ENCODE peak calls at places on chromosomes 16 and 17, in nine cellular contexts. B is retinal pigment epithelial cell; O is pancreas; W is heart left ventricle; I is activated CD8-positive, alpha-beta T cell treated with anti-CD3 and anti-CD28 coated beads for 36 hours; V is AG04450; Y is choroid plexus epithelial cell; F is CD4-positive, alpha-beta T cell; X is fibroblast of villous mesenchyme. K is an unnamed sample.

GRCh38 chr17:57097832-57098421 is 12.9 kb downstream of the AKAP1 start:
- DNase-seq in B (peak), O (no peak), W (peak), I (no peak), V (no peak), Y (peak), F (no peak), X (peak), K (no peak)

GRCh38 chr17:4101127-4101798 is 41.6 kb downstream of the ZZEF1 start:
- DNase-seq in B (no peak), O (no peak), W (no peak), I (no peak), V (no peak), Y (peak), F (no peak), X (peak), K (peak)

GRCh38 chr16:69396187-69397061 is 10.6 kb upstream of the TERF2 start:
- DNase-seq in B (peak), O (peak), W (peak), I (peak), V (peak), Y (peak), F (peak), X (peak), K (peak)

GRCh38 chr16:13298676-13299075 is 397.3 kb downstream of the SHISA9 start:
- DNase-seq in B (no peak), O (no peak), W (no peak), I (no peak), V (no peak), Y (peak), F (no peak), X (no peak), K (no peak)

GRCh38 chr17:5237541-5238016 is 2.9 kb upstream of the SCIMP start:
- DNase-seq in B (no peak), O (peak), W (peak), I (peak), V (no peak), Y (peak), F (peak), X (peak), K (peak)

GRCh38 chr17:78235885-78236284 is 4.5 kb downstream of the TMEM235 start:
- DNase-seq in B (no peak), O (no peak), W (no peak), I (no peak), V (no peak), Y (no peak), F (no peak), X (no peak), K (no peak)

GRCh38 chr17:18977021-18977420 is 25.1 kb downstream of the SLC5A10 start:
- DNase-seq in B (no peak), O (no peak), W (no peak), I (no peak), V (no peak), Y (no peak), F (no peak), X (no peak), K (no peak)

GRCh38 chr17:74368341-74369152 is 1.2 kb downstream of the GPR142 start:
- DNase-seq in B (no peak), O (peak), W (peak), I (peak), V (no peak), Y (peak), F (peak), X (peak), K (peak)

GRCh38 chr16:79283578-79283977 is 317.0 kb downstream of the MAF start:
- DNase-seq in B (no peak), O (no peak), W (no peak), I (peak), V (no peak), Y (no peak), F (peak), X (no peak), K (no peak)

GRCh38 chr17:5249615-5250014 is 15.0 kb upstream of the SCIMP start:
- DNase-seq in B (peak), O (peak), W (peak), I (peak), V (peak), Y (peak), F (peak), X (peak), K (peak)

GRCh38 chr16:22380529-22380928 is 6.1 kb upstream of the CDR2 start:
- DNase-seq in B (no peak), O (no peak), W (no peak), I (no peak), V (no peak), Y (peak), F (no peak), X (peak), K (no peak)

GRCh38 chr17:74493381-74493833 is 27.0 kb downstream of the CD300A start:
- DNase-seq in B (no peak), O (peak), W (peak), I (peak), V (no peak), Y (peak), F (peak), X (peak), K (peak)

GRCh38 chr17:40317345-40317873 is 8.4 kb downstream of the RARA start:
- DNase-seq in B (no peak), O (no peak), W (peak), I (peak), V (no peak), Y (peak), F (no peak), X (peak), K (peak)

GRCh38 chr17:45311762-45312476 is 4.9 kb downstream of the MAP3K14 start:
- DNase-seq in B (no peak), O (peak), W (peak), I (peak), V (no peak), Y (peak), F (peak), X (peak), K (peak)

GRCh38 chr16:64590516-64590915 is 531.3 kb downstream of the CDH11 start:
- DNase-seq in B (no peak), O (no peak), W (no peak), I (no peak), V (no peak), Y (peak), F (no peak), X (peak), K (no peak)

GRCh38 chr17:32927724-32928526 is at the start of gene TMEM98:
- DNase-seq in B (peak), O (peak), W (no peak), I (peak), V (no peak), Y (no peak), F (no peak), X (no peak), K (no peak)

GRCh38 chr16:82085380-82085779 is 50.3 kb downstream of the HSD17B2 start:
- DNase-seq in B (no peak), O (no peak), W (no peak), I (no peak), V (no peak), Y (no peak), F (no peak), X (no peak), K (no peak)

GRCh38 chr16:67645397-67646121 is 615 bp downstream of the CARMIL2 start:
- DNase-seq in B (no peak), O (no peak), W (no peak), I (peak), V (no peak), Y (no peak), F (no peak), X (no peak), K (no peak)

GRCh38 chr17:4474093-4474492 is 24.6 kb upstream of the SPNS2 start:
- DNase-seq in B (no peak), O (no peak), W (peak), I (no peak), V (no peak), Y (no peak), F (no peak), X (no peak), K (no peak)

GRCh38 chr17:77610980-77611641 is 347.4 kb upstream of the TNRC6C start:
- DNase-seq in B (no peak), O (no peak), W (no peak), I (peak), V (no peak), Y (no peak), F (no peak), X (peak), K (no peak)

GRCh38 chr16:50611332-50611934 is 63.2 kb downstream of the NKD1 start:
- DNase-seq in B (no peak), O (peak), W (no peak), I (no peak), V (no peak), Y (peak), F (no peak), X (no peak), K (no peak)
- TF ChIP-seq CTCF in B (peak), O (no peak), W (no peak), I (no peak), V (peak), Y (peak), F (no peak), X (no peak), K (no peak)

DNA sequence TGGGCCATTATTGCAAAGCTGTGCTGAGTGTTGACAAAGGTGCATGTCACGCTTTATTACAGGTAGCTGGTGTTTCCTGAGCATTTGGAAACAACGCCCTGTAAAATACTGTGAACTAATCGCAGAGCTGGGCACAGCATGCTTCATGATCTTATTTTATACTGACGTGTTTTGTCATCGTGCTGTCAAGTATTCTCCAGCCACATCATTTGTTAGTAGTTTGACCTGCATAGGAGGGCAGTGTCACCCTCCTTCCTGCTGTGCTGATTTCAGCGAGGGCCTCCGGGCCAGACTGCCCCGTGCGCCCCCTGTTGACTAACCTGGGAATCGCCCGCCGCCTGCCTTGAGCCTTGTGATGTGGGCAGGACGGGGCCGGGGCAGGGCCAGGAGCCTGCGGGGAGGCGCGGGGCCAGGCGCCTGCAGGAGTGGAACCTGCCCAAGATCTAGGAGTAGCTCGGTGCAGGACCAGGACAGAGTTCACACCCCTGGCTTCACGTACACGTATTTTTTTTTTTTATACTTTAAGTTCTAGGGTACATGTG is 820.7 kb downstream of the KCNJ18 start:
- DNase-seq in B (no peak), O (no peak), W (no peak), I (no peak), V (no peak), Y (no peak), F (no peak), X (no peak), K (no peak)
- TF ChIP-seq CTCF in B (no peak), O (no peak), W (no peak), I (peak), V (no peak), Y (no peak), F (no peak), X (no peak), K (peak)

GRCh38 chr17:16215273-16215964 is at the start of gene NCOR1:
- DNase-seq in B (peak), O (peak), W (peak), I (peak), V (peak), Y (peak), F (peak), X (peak), K (peak)
- TF ChIP-seq CTCF in B (peak), O (peak), W (peak), I (no peak), V (peak), Y (peak), F (no peak), X (peak), K (peak)

GRCh38 chr17:64216385-64217248 is 46.4 kb downstream of the TEX2 start:
- DNase-seq in B (peak), O (peak), W (peak), I (peak), V (no peak), Y (peak), F (no peak), X (peak), K (peak)
- TF ChIP-seq CTCF in B (peak), O (no peak), W (peak), I (no peak), V (peak), Y (peak), F (no peak), X (peak), K (peak)

GRCh38 chr17:79612468-79613194 is 1.8 kb upstream of the RBFOX3 start:
- DNase-seq in B (no peak), O (peak), W (no peak), I (peak), V (no peak), Y (peak), F (peak), X (peak), K (peak)
- TF ChIP-seq CTCF in B (peak), O (peak), W (peak), I (peak), V (peak), Y (peak), F (no peak), X (peak), K (peak)

GRCh38 chr16:48681520-48681919 is 71.5 kb upstream of the N4BP1 start:
- DNase-seq in B (no peak), O (no peak), W (no peak), I (no peak), V (no peak), Y (peak), F (no peak), X (no peak), K (no peak)
- TF ChIP-seq CTCF in B (no peak), O (no peak), W (no peak), I (no peak), V (no peak), Y (no peak), F (no peak), X (no peak), K (no peak)